ENCODE peak calls at places on chromosomes 12 and 14, in four cellular contexts. D is heart left ventricle, T is right atrium auricular region, N is ascending aorta. K is an unnamed sample. For H3K4me1, the result is how much of the 10 kb centered on the place peaks cover.

GRCh38 chr12:79421236-79421740 is 269.5 kb downstream of the PAWR start:
- DNase-seq in N (no peak), T (no peak), D (no peak), K (no peak)

GRCh38 chr12:107600596-107601144 is 84.9 kb upstream of the PWP1 start:
- DNase-seq in D (no peak), T (no peak), N (no peak), K (no peak)

GRCh38 chr12:112967858-112968257 is 10.5 kb upstream of the OAS2 start:
- DNase-seq in D (no peak), N (no peak), T (no peak), K (no peak)

GRCh38 chr12:6958609-6959375 is 7.6 kb downstream of the PTPN6 start:
- DNase-seq in T (no peak), D (no peak), N (no peak), K (no peak)

GRCh38 chr14:90558983-90559590 is 162.3 kb downstream of the CALM1 start:
- DNase-seq in T (no peak), N (no peak), D (peak), K (no peak)

GRCh38 chr12:27245039-27245438 is 953 bp downstream of the STK38L start:
- DNase-seq in T (no peak), N (no peak), D (no peak), K (no peak)

GRCh38 chr12:111034911-111035577 is 114.7 kb upstream of the MYL2 start:
- DNase-seq in T (no peak), N (no peak), D (no peak), K (no peak)

GRCh38 chr14:101705733-101706508 is 55.6 kb upstream of the PPP2R5C start:
- DNase-seq in D (peak), N (no peak), T (no peak), K (peak)

GRCh38 chr12:7190268-7191055 is 976 bp downstream of the PEX5 start:
- DNase-seq in T (no peak), D (peak), N (no peak), K (no peak)

GRCh38 chr12:104519190-104519857 is 62.6 kb downstream of the CHST11 start:
- DNase-seq in N (no peak), D (no peak), T (no peak), K (no peak)

GRCh38 chr14:106087855-106088254 is 561.5 kb downstream of the TMEM121 start:
- DNase-seq in T (no peak), D (no peak), N (no peak), K (no peak)

GRCh38 chr14:34615507-34615906 is 14.4 kb downstream of the SNX6 start:
- DNase-seq in N (no peak), T (peak), D (no peak), K (no peak)

GRCh38 chr14:35855886-35856481 is 29.8 kb downstream of the BRMS1L start:
- DNase-seq in T (no peak), D (no peak), N (no peak), K (no peak)

GRCh38 chr12:124515981-124516380 is 51.4 kb downstream of the NCOR2 start:
- DNase-seq in D (peak), N (no peak), T (no peak), K (no peak)
- H3K27ac ChIP-seq in D (peak), N (no peak), T (peak), K (peak)

GRCh38 chr12:121871501-121871900 is 12.8 kb upstream of the HPD start:
- DNase-seq in D (no peak), T (no peak), N (no peak), K (no peak)

GRCh38 chr12:121875582-121875981 is 13.0 kb upstream of the PSMD9 start:
- DNase-seq in T (no peak), N (no peak), D (no peak), K (no peak)

GRCh38 chr12:121872546-121873223 is 14.0 kb upstream of the HPD start:
- DNase-seq in N (no peak), D (no peak), T (peak), K (peak)
- H3K4me1 ChIP-seq in N (under half), D (under half), T (under half), K (under half)

DNA sequence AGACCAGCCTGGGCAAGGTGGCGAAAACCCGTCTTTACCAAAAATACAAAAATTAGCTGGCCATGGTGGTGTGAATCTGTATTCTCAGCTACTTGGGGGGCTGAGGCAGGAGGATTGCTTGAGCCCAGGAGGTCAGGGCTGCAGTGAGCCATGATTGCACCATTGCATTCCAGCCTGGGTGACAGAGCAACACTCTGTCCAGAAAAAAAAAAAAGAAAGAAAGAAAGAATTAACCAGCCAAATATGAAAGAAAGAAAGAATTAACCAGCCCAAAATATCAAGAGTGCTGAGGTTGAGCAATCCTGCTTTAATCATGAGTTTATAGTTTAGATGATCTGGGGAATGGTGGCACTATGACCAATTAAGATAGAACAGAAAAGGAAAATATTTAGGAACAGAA is 3.5 kb upstream of the ACTN1 start:
- DNase-seq in N (no peak), T (no peak), D (no peak), K (no peak)
- H3K27ac ChIP-seq in N (peak), T (no peak), D (no peak), K (no peak)

GRCh38 chr12:52347016-52347415 is 20.3 kb downstream of the KRT85 start:
- DNase-seq in N (no peak), T (no peak), D (no peak), K (no peak)
- H3K4me1 ChIP-seq in N (under half), T (under half), D (under half), K (under half)

GRCh38 chr14:71193663-71194062 is 286.4 kb downstream of the PCNX1 start:
- DNase-seq in N (no peak), T (no peak), D (no peak), K (no peak)

GRCh38 chr14:71183856-71184255 is 276.6 kb downstream of the PCNX1 start:
- DNase-seq in N (no peak), T (no peak), D (no peak), K (no peak)

GRCh38 chr14:71190691-71191090 is 283.4 kb downstream of the PCNX1 start:
- DNase-seq in N (no peak), T (no peak), D (no peak), K (no peak)

GRCh38 chr14:71187633-71188356 is 280.5 kb downstream of the PCNX1 start:
- DNase-seq in T (no peak), N (no peak), D (no peak), K (no peak)
- H3K27ac ChIP-seq in T (no peak), N (no peak), D (no peak), K (no peak)

GRCh38 chr14:61588419-61588901 is 106.9 kb upstream of the HIF1A start:
- DNase-seq in N (no peak), T (no peak), D (no peak), K (no peak)

GRCh38 chr14:61587397-61587713 is 108.0 kb upstream of the HIF1A start:
- DNase-seq in T (no peak), N (no peak), D (no peak), K (no peak)

GRCh38 chr14:61591862-61592261 is 103.5 kb upstream of the HIF1A start:
- DNase-seq in D (no peak), N (no peak), T (no peak), K (no peak)

GRCh38 chr14:61586539-61587396 is 108.5 kb upstream of the HIF1A start:
- DNase-seq in N (no peak), T (no peak), D (no peak), K (no peak)

DNA sequence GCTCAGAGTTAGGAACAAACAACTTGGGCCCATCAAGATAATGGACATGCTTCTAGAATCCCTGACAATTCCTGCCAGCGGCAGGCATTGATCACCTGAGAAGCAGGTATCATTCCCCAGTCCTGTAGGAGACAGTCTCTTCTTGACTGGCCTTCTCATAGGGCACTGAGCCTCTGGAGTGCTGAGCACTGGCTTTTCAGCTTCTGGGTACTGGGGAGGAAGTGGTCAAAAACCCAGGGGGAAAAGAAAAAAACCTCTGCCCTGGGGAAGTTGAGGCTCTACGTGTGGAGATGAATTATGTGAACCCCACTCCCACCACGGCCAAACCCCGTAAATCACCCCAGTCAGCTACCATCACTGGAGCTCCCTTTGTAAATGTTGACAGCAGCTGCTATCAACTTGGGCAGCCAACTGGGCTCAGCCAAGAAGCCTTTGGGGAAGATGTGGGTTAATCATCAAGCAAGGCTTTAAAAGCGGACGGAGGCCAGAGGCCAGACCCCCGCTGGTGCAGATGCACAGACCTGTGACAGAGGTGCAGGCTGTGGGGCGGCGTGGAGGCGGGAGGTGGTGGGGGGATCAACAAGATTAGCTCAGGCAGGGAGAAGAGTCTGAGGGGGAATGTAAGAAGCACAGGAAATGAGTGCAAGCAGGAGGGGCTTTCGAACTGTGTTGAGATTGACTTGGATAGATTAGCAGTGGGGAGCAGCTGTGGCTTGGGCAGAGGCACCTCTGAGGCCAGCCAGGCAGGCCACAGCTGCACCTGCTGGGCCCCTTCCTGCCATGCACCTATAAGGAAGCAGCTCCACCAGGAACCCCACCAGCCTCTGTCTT is 105.4 kb upstream of the HIF1A start:
- DNase-seq in N (no peak), D (no peak), T (no peak), K (no peak)
- H3K4me1 ChIP-seq in N (under half), D (under half), T (under half), K (under half)